ENCODE peak calls at places on chromosome 3, in eight cellular contexts. M is AG09309, E is GM06990, S is astrocyte, C is H9, Y is PC-9, Q is GM10248, R is ovary. L is an unnamed sample.

GRCh38 chr3:116444819-116445290 is 432 bp downstream of the LSAMP start:
- DNase-seq in M (no peak), E (no peak), S (peak), C (peak), Y (no peak), Q (no peak), R (peak), L (no peak)

GRCh38 chr3:50156991-50157493 is 1.9 kb downstream of the SEMA3F start:
- DNase-seq in M (no peak), E (no peak), S (no peak), C (peak), Y (no peak), Q (no peak), R (no peak), L (no peak)

GRCh38 chr3:81741214-81741613 is 20.2 kb downstream of the GBE1 start:
- DNase-seq in M (no peak), E (no peak), S (peak), C (no peak), Y (no peak), Q (no peak), R (no peak), L (no peak)

GRCh38 chr3:30418443-30418842 is 188.0 kb upstream of the TGFBR2 start:
- DNase-seq in M (no peak), E (no peak), S (peak), C (no peak), Y (no peak), Q (no peak), R (no peak), L (no peak)

GRCh38 chr3:67601919-67602608 is 52.3 kb downstream of the SUCLG2 start:
- DNase-seq in M (no peak), E (no peak), S (peak), C (no peak), Y (no peak), Q (no peak), R (no peak), L (no peak)

GRCh38 chr3:149340310-149340933 is 7.0 kb upstream of the TM4SF18 start:
- DNase-seq in M (no peak), E (no peak), S (peak), C (no peak), Y (no peak), Q (no peak), R (no peak), L (no peak)

GRCh38 chr3:120432105-120432860 is 18.5 kb downstream of the FSTL1 start:
- DNase-seq in M (no peak), E (no peak), S (peak), C (peak), Y (no peak), Q (no peak), R (peak), L (no peak)

GRCh38 chr3:125608419-125608818 is 13.1 kb upstream of the OSBPL11 start:
- DNase-seq in M (no peak), E (no peak), S (no peak), C (no peak), Y (no peak), Q (no peak), R (no peak), L (no peak)

GRCh38 chr3:125622381-125622788 is 27.1 kb upstream of the OSBPL11 start:
- DNase-seq in M (no peak), E (no peak), S (no peak), C (no peak), Y (no peak), Q (no peak), R (no peak), L (no peak)

GRCh38 chr3:42535981-42536784 is 33.7 kb downstream of the VIPR1 start:
- DNase-seq in M (no peak), E (no peak), S (no peak), C (peak), Y (no peak), Q (peak), R (no peak), L (peak)

GRCh38 chr3:56970401-56971002 is 90.0 kb upstream of the SPATA12 start:
- DNase-seq in M (no peak), E (no peak), S (peak), C (peak), Y (no peak), Q (peak), R (peak), L (peak)

GRCh38 chr3:72888546-72889309 is 882 bp downstream of the GXYLT2 start:
- DNase-seq in M (no peak), E (no peak), S (peak), C (peak), Y (no peak), Q (no peak), R (peak), L (no peak)

GRCh38 chr3:131596884-131597283 is 94.1 kb upstream of the MRPL3 start:
- DNase-seq in M (no peak), E (no peak), S (no peak), C (no peak), Y (no peak), Q (no peak), R (no peak), L (peak)

GRCh38 chr3:104886220-104886995 is 480.3 kb upstream of the ALCAM start:
- DNase-seq in M (no peak), E (no peak), S (peak), C (no peak), Y (no peak), Q (no peak), R (no peak), L (no peak)

GRCh38 chr3:49399467-49399866 is 12.3 kb downstream of the RHOA start:
- DNase-seq in M (no peak), E (no peak), S (peak), C (no peak), Y (no peak), Q (no peak), R (no peak), L (no peak)

GRCh38 chr3:134854285-134854684 is 59.2 kb downstream of the EPHB1 start:
- DNase-seq in M (no peak), E (no peak), S (no peak), C (no peak), Y (no peak), Q (no peak), R (no peak), L (no peak)

GRCh38 chr3:127289646-127290575 is 2.1 kb upstream of the PRR20G start:
- DNase-seq in M (no peak), E (no peak), S (peak), C (no peak), Y (no peak), Q (no peak), R (no peak), L (no peak)

GRCh38 chr3:127288343-127288742 is 497 bp upstream of the PRR20G start:
- DNase-seq in M (no peak), E (no peak), S (no peak), C (no peak), Y (no peak), Q (no peak), R (no peak), L (no peak)

GRCh38 chr3:127291114-127291513 is 3.3 kb upstream of the PRR20G start:
- DNase-seq in M (no peak), E (no peak), S (no peak), C (no peak), Y (no peak), Q (no peak), R (no peak), L (no peak)

GRCh38 chr3:127287840-127288239 is at the start of gene PRR20G:
- DNase-seq in M (no peak), E (no peak), S (no peak), C (peak), Y (no peak), Q (no peak), R (no peak), L (no peak)

GRCh38 chr3:127288921-127289645 is 1.2 kb upstream of the PRR20G start:
- DNase-seq in M (no peak), E (no peak), S (no peak), C (peak), Y (no peak), Q (no peak), R (no peak), L (no peak)
- TF ChIP-seq CTCF in M (no peak), E (no peak), S (no peak), C (peak), Y (no peak), Q (no peak), R (no peak), L (no peak)

GRCh38 chr3:14199641-14200040 is 21.0 kb downstream of the LSM3 start:
- DNase-seq in M (no peak), E (no peak), S (no peak), C (no peak), Y (peak), Q (no peak), R (no peak), L (no peak)
- TF ChIP-seq CTCF in M (no peak), E (no peak), S (no peak), C (no peak), Y (no peak), Q (no peak), R (no peak), L (no peak)

GRCh38 chr3:14544282-14545250 is 4.4 kb upstream of the GRIP2 start:
- DNase-seq in M (no peak), E (no peak), S (no peak), C (no peak), Y (no peak), Q (no peak), R (no peak), L (no peak)
- TF ChIP-seq CTCF in M (no peak), E (no peak), S (no peak), C (no peak), Y (no peak), Q (no peak), R (no peak), L (no peak)

GRCh38 chr3:123375014-123375940 is 73.6 kb downstream of the ADCY5 start:
- DNase-seq in M (no peak), E (no peak), S (no peak), C (no peak), Y (no peak), Q (no peak), R (no peak), L (no peak)
- TF ChIP-seq CTCF in M (no peak), E (no peak), S (no peak), C (peak), Y (no peak), Q (no peak), R (no peak), L (no peak)

GRCh38 chr3:195696632-195697278 is 24.0 kb upstream of the MUC20 start:
- DNase-seq in M (no peak), E (no peak), S (no peak), C (no peak), Y (no peak), Q (no peak), R (no peak), L (no peak)

GRCh38 chr3:195697582-195698324 is 23.0 kb upstream of the MUC20 start:
- DNase-seq in M (peak), E (no peak), S (peak), C (peak), Y (peak), Q (no peak), R (no peak), L (no peak)

GRCh38 chr3:195699860-195700259 is 20.9 kb upstream of the MUC20 start:
- DNase-seq in M (no peak), E (no peak), S (no peak), C (no peak), Y (no peak), Q (no peak), R (no peak), L (no peak)

GRCh38 chr3:195699148-195699771 is 21.5 kb upstream of the MUC20 start:
- DNase-seq in M (no peak), E (no peak), S (no peak), C (no peak), Y (no peak), Q (no peak), R (no peak), L (no peak)

GRCh38 chr3:195698325-195699147 is 22.2 kb upstream of the MUC20 start:
- DNase-seq in M (no peak), E (no peak), S (no peak), C (no peak), Y (peak), Q (no peak), R (no peak), L (no peak)
- TF ChIP-seq CTCF in M (no peak), E (no peak), S (no peak), C (no peak), Y (peak), Q (no peak), R (no peak), L (no peak)

GRCh38 chr3:181947606-181948005 is 235.9 kb downstream of the SOX2 start:
- DNase-seq in M (no peak), E (no peak), S (no peak), C (no peak), Y (no peak), Q (no peak), R (no peak), L (no peak)

GRCh38 chr3:181943285-181943684 is 231.6 kb downstream of the SOX2 start:
- DNase-seq in M (no peak), E (no peak), S (no peak), C (no peak), Y (no peak), Q (no peak), R (no peak), L (no peak)

GRCh38 chr3:181952221-181952620 is 240.5 kb downstream of the SOX2 start:
- DNase-seq in M (no peak), E (no peak), S (peak), C (no peak), Y (no peak), Q (no peak), R (no peak), L (no peak)

DNA sequence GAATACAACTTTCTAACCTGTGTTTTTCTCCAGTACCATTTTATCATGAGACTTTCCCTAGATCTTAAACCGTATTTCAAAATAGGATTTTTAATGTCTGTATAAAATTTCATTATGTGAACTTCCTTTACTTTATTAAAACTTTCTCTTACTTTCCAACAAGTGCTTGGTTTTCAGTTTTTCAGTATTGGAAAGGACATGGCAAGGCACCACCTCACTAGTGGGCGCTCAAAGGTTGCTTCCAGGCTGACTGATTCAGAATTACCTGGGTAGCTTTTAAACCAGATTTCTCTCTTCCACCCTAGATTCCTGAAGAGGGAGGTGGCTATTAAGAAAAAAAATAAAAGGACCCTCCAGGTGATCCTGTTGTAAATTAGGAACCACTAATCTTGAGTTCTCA is 236.6 kb downstream of the SOX2 start:
- DNase-seq in M (no peak), E (no peak), S (no peak), C (no peak), Y (peak), Q (no peak), R (no peak), L (no peak)
- TF ChIP-seq CTCF in M (no peak), E (peak), S (no peak), C (peak), Y (peak), Q (no peak), R (no peak), L (no peak)

DNA sequence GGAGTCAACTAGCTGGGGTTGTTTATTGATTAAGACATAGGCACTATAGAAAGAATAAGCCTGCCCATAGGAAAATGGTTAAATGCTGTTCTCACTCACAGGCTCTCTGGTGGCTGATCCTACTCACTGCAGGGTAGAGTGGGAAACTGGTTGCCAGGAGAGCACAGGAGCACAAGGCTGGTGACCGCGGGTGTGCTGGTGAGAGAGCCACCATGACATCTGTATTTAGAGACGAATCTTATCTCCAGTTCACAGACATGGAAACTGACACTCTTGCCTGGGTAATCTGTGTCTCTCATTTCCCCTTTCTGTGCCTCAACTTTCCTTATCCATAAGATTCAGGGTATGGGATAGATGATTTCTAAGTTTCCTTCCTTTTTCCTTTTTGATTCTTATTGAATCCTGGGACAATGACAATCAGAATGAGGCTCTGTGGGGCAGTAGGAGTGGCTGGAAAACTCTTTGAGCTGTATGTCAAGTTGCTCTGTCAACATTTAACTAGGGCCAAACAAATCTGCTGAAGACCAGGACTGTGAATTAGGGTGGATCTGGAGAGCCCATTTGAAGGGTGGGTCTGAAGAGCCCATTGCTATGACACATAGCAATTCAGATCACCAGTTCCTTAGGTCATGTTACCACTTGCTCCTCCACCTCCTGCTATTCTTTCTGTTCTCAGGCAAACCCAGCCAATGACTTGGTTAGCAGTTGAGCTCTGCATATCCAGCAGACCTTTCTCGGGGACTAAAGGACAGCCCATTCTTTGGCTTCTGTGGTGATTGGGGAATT is 286.1 kb upstream of the TBL1XR1 start:
- DNase-seq in M (no peak), E (no peak), S (no peak), C (peak), Y (no peak), Q (no peak), R (no peak), L (no peak)
- TF ChIP-seq CTCF in M (no peak), E (peak), S (peak), C (peak), Y (no peak), Q (no peak), R (no peak), L (no peak)